ENCODE peak calls at places on chromosomes 13 and 19, in ten cellular contexts. One of them, this sample, is unnamed.

GRCh38 chr13:103788061-103788652 is 721.9 kb upstream of the SLC10A2 start:
- DNase-seq in tibial nerve: no peak
- DNase-seq in dorsolateral prefrontal cortex: no peak
- DNase-seq in caudate nucleus: no peak
- DNase-seq in lower lobe of right lung: no peak
- DNase-seq in left ventricle myocardium inferior: peak
- DNase-seq in cardiac muscle cell: peak
- DNase-seq in neural progenitor cell: no peak
- DNase-seq in GM23338: peak
- DNase-seq in mesendoderm: peak
- DNase-seq in this sample: no peak

GRCh38 chr13:83940742-83941141 is 58.5 kb upstream of the SLITRK1 start:
- DNase-seq in GM23338: no peak
- DNase-seq in left ventricle myocardium inferior: no peak
- DNase-seq in mesendoderm: no peak
- DNase-seq in lower lobe of right lung: no peak
- DNase-seq in dorsolateral prefrontal cortex: no peak
- DNase-seq in cardiac muscle cell: no peak
- DNase-seq in tibial nerve: no peak
- DNase-seq in neural progenitor cell: no peak
- DNase-seq in caudate nucleus: no peak
- DNase-seq in this sample: no peak

GRCh38 chr13:114118763-114119123 is 13.7 kb downstream of the RASA3 start:
- DNase-seq in GM23338: no peak
- DNase-seq in tibial nerve: no peak
- DNase-seq in neural progenitor cell: no peak
- DNase-seq in cardiac muscle cell: no peak
- DNase-seq in lower lobe of right lung: no peak
- DNase-seq in left ventricle myocardium inferior: no peak
- DNase-seq in dorsolateral prefrontal cortex: no peak
- DNase-seq in caudate nucleus: no peak
- DNase-seq in mesendoderm: no peak
- DNase-seq in this sample: no peak

GRCh38 chr13:105774739-105775460 is 760.6 kb downstream of the EFNB2 start:
- DNase-seq in neural progenitor cell: peak
- DNase-seq in GM23338: peak
- DNase-seq in left ventricle myocardium inferior: no peak
- DNase-seq in dorsolateral prefrontal cortex: no peak
- DNase-seq in cardiac muscle cell: no peak
- DNase-seq in caudate nucleus: no peak
- DNase-seq in tibial nerve: no peak
- DNase-seq in lower lobe of right lung: no peak
- DNase-seq in mesendoderm: peak
- DNase-seq in this sample: no peak

GRCh38 chr13:70613295-70613694 is 505.0 kb upstream of the KLHL1 start:
- DNase-seq in tibial nerve: no peak
- DNase-seq in caudate nucleus: no peak
- DNase-seq in lower lobe of right lung: no peak
- DNase-seq in mesendoderm: no peak
- DNase-seq in cardiac muscle cell: peak
- DNase-seq in GM23338: peak
- DNase-seq in dorsolateral prefrontal cortex: no peak
- DNase-seq in neural progenitor cell: no peak
- DNase-seq in left ventricle myocardium inferior: no peak
- DNase-seq in this sample: no peak

GRCh38 chr13:21069561-21070004 is 8.2 kb upstream of the LATS2 start:
- DNase-seq in dorsolateral prefrontal cortex: no peak
- DNase-seq in caudate nucleus: no peak
- DNase-seq in lower lobe of right lung: no peak
- DNase-seq in tibial nerve: peak
- DNase-seq in GM23338: no peak
- DNase-seq in cardiac muscle cell: no peak
- DNase-seq in left ventricle myocardium inferior: peak
- DNase-seq in mesendoderm: peak
- DNase-seq in neural progenitor cell: no peak
- DNase-seq in this sample: peak

GRCh38 chr13:32600891-32601290 is 14.6 kb downstream of the PDS5B start:
- DNase-seq in lower lobe of right lung: no peak
- DNase-seq in mesendoderm: no peak
- DNase-seq in cardiac muscle cell: no peak
- DNase-seq in GM23338: no peak
- DNase-seq in neural progenitor cell: no peak
- DNase-seq in tibial nerve: no peak
- DNase-seq in caudate nucleus: no peak
- DNase-seq in left ventricle myocardium inferior: no peak
- DNase-seq in dorsolateral prefrontal cortex: no peak
- DNase-seq in this sample: no peak

GRCh38 chr19:51467864-51468544 is 9.8 kb upstream of the SIGLEC8 start:
- DNase-seq in cardiac muscle cell: no peak
- DNase-seq in GM23338: no peak
- DNase-seq in tibial nerve: no peak
- DNase-seq in caudate nucleus: no peak
- DNase-seq in lower lobe of right lung: no peak
- DNase-seq in mesendoderm: no peak
- DNase-seq in dorsolateral prefrontal cortex: no peak
- DNase-seq in left ventricle myocardium inferior: no peak
- DNase-seq in neural progenitor cell: no peak
- DNase-seq in this sample: peak

GRCh38 chr13:75790198-75790970 is 154.3 kb downstream of the LMO7 start:
- DNase-seq in lower lobe of right lung: no peak
- DNase-seq in cardiac muscle cell: no peak
- DNase-seq in left ventricle myocardium inferior: no peak
- DNase-seq in neural progenitor cell: no peak
- DNase-seq in tibial nerve: no peak
- DNase-seq in dorsolateral prefrontal cortex: no peak
- DNase-seq in mesendoderm: no peak
- DNase-seq in caudate nucleus: no peak
- DNase-seq in GM23338: no peak
- DNase-seq in this sample: no peak

DNA sequence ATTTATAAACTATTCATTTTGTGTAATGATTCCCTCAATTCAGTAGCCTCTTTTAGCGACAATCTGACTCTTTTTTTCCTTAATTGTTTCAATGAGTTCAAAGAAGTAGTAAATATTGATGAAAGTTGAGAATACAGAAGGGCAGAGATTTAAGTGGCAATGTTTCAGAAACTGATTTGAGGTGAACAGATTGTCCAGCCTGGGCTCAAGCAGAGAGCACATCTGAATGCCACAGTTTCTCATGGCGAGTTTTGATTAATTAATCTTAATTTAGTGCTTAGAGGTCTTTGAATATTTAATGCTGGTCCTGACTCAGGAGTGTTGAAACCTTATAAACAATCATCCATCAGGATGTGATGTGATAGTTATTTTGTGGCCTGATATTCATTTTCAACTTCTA is 890.7 kb upstream of the SLITRK6 start:
- DNase-seq in dorsolateral prefrontal cortex: peak
- DNase-seq in cardiac muscle cell: no peak
- DNase-seq in neural progenitor cell: no peak
- DNase-seq in lower lobe of right lung: no peak
- DNase-seq in tibial nerve: no peak
- DNase-seq in caudate nucleus: no peak
- DNase-seq in GM23338: no peak
- DNase-seq in left ventricle myocardium inferior: no peak
- DNase-seq in mesendoderm: no peak
- DNase-seq in this sample: no peak
- H3K27ac ChIP-seq in dorsolateral prefrontal cortex: no peak
- H3K27ac ChIP-seq in cardiac muscle cell: no peak
- H3K27ac ChIP-seq in neural progenitor cell: no peak
- H3K27ac ChIP-seq in lower lobe of right lung: no peak
- H3K27ac ChIP-seq in tibial nerve: no peak
- H3K27ac ChIP-seq in caudate nucleus: no peak
- H3K27ac ChIP-seq in GM23338: no peak
- H3K27ac ChIP-seq in left ventricle myocardium inferior: no peak
- H3K27ac ChIP-seq in mesendoderm: no peak
- H3K27ac ChIP-seq in this sample: no peak

GRCh38 chr19:17266026-17266425 is 1.2 kb upstream of the BABAM1 start:
- DNase-seq in lower lobe of right lung: no peak
- DNase-seq in caudate nucleus: no peak
- DNase-seq in mesendoderm: no peak
- DNase-seq in neural progenitor cell: no peak
- DNase-seq in cardiac muscle cell: no peak
- DNase-seq in dorsolateral prefrontal cortex: no peak
- DNase-seq in tibial nerve: no peak
- DNase-seq in left ventricle myocardium inferior: no peak
- DNase-seq in GM23338: no peak
- DNase-seq in this sample: no peak
- H3K27ac ChIP-seq in lower lobe of right lung: peak
- H3K27ac ChIP-seq in caudate nucleus: no peak
- H3K27ac ChIP-seq in mesendoderm: no peak
- H3K27ac ChIP-seq in neural progenitor cell: no peak
- H3K27ac ChIP-seq in cardiac muscle cell: no peak
- H3K27ac ChIP-seq in dorsolateral prefrontal cortex: peak
- H3K27ac ChIP-seq in tibial nerve: no peak
- H3K27ac ChIP-seq in left ventricle myocardium inferior: peak
- H3K27ac ChIP-seq in GM23338: peak
- H3K27ac ChIP-seq in this sample: peak

GRCh38 chr19:34300380-34300779 is 46.0 kb downstream of the GARRE1 start:
- DNase-seq in dorsolateral prefrontal cortex: no peak
- DNase-seq in GM23338: no peak
- DNase-seq in mesendoderm: no peak
- DNase-seq in tibial nerve: no peak
- DNase-seq in left ventricle myocardium inferior: no peak
- DNase-seq in lower lobe of right lung: no peak
- DNase-seq in cardiac muscle cell: no peak
- DNase-seq in neural progenitor cell: no peak
- DNase-seq in caudate nucleus: no peak
- DNase-seq in this sample: no peak

GRCh38 chr19:34298891-34299510 is 44.6 kb downstream of the GARRE1 start:
- DNase-seq in dorsolateral prefrontal cortex: no peak
- DNase-seq in mesendoderm: no peak
- DNase-seq in GM23338: no peak
- DNase-seq in lower lobe of right lung: no peak
- DNase-seq in tibial nerve: no peak
- DNase-seq in caudate nucleus: no peak
- DNase-seq in cardiac muscle cell: no peak
- DNase-seq in left ventricle myocardium inferior: no peak
- DNase-seq in neural progenitor cell: no peak
- DNase-seq in this sample: no peak

GRCh38 chr19:34299576-34299975 is 45.2 kb downstream of the GARRE1 start:
- DNase-seq in tibial nerve: no peak
- DNase-seq in left ventricle myocardium inferior: no peak
- DNase-seq in caudate nucleus: no peak
- DNase-seq in neural progenitor cell: no peak
- DNase-seq in GM23338: no peak
- DNase-seq in mesendoderm: no peak
- DNase-seq in lower lobe of right lung: no peak
- DNase-seq in cardiac muscle cell: no peak
- DNase-seq in dorsolateral prefrontal cortex: no peak
- DNase-seq in this sample: no peak

GRCh38 chr19:34305221-34306058 is 51.1 kb downstream of the GARRE1 start:
- DNase-seq in dorsolateral prefrontal cortex: no peak
- DNase-seq in lower lobe of right lung: no peak
- DNase-seq in left ventricle myocardium inferior: no peak
- DNase-seq in mesendoderm: no peak
- DNase-seq in cardiac muscle cell: no peak
- DNase-seq in tibial nerve: no peak
- DNase-seq in GM23338: no peak
- DNase-seq in caudate nucleus: no peak
- DNase-seq in neural progenitor cell: no peak
- DNase-seq in this sample: no peak

GRCh38 chr19:34300962-34301361 is 46.6 kb downstream of the GARRE1 start:
- DNase-seq in cardiac muscle cell: no peak
- DNase-seq in tibial nerve: no peak
- DNase-seq in GM23338: no peak
- DNase-seq in lower lobe of right lung: no peak
- DNase-seq in caudate nucleus: no peak
- DNase-seq in dorsolateral prefrontal cortex: no peak
- DNase-seq in mesendoderm: no peak
- DNase-seq in neural progenitor cell: no peak
- DNase-seq in left ventricle myocardium inferior: no peak
- DNase-seq in this sample: no peak
- H3K27ac ChIP-seq in cardiac muscle cell: no peak
- H3K27ac ChIP-seq in tibial nerve: no peak
- H3K27ac ChIP-seq in GM23338: no peak
- H3K27ac ChIP-seq in lower lobe of right lung: no peak
- H3K27ac ChIP-seq in caudate nucleus: no peak
- H3K27ac ChIP-seq in dorsolateral prefrontal cortex: no peak
- H3K27ac ChIP-seq in mesendoderm: no peak
- H3K27ac ChIP-seq in neural progenitor cell: no peak
- H3K27ac ChIP-seq in left ventricle myocardium inferior: no peak
- H3K27ac ChIP-seq in this sample: no peak

GRCh38 chr19:16260160-16260793 is 62.6 kb downstream of the AP1M1 start:
- DNase-seq in lower lobe of right lung: no peak
- DNase-seq in mesendoderm: no peak
- DNase-seq in left ventricle myocardium inferior: no peak
- DNase-seq in caudate nucleus: no peak
- DNase-seq in tibial nerve: no peak
- DNase-seq in cardiac muscle cell: no peak
- DNase-seq in GM23338: no peak
- DNase-seq in neural progenitor cell: no peak
- DNase-seq in dorsolateral prefrontal cortex: no peak
- DNase-seq in this sample: no peak

GRCh38 chr19:16259385-16260159 is 61.9 kb downstream of the AP1M1 start:
- DNase-seq in tibial nerve: no peak
- DNase-seq in mesendoderm: no peak
- DNase-seq in neural progenitor cell: no peak
- DNase-seq in lower lobe of right lung: no peak
- DNase-seq in caudate nucleus: no peak
- DNase-seq in left ventricle myocardium inferior: no peak
- DNase-seq in cardiac muscle cell: no peak
- DNase-seq in dorsolateral prefrontal cortex: no peak
- DNase-seq in GM23338: no peak
- DNase-seq in this sample: no peak

GRCh38 chr19:16260794-16261161 is 63.1 kb downstream of the AP1M1 start:
- DNase-seq in dorsolateral prefrontal cortex: no peak
- DNase-seq in cardiac muscle cell: no peak
- DNase-seq in GM23338: no peak
- DNase-seq in tibial nerve: no peak
- DNase-seq in caudate nucleus: no peak
- DNase-seq in left ventricle myocardium inferior: no peak
- DNase-seq in mesendoderm: no peak
- DNase-seq in lower lobe of right lung: no peak
- DNase-seq in neural progenitor cell: no peak
- DNase-seq in this sample: no peak

GRCh38 chr19:16257509-16258002 is 59.8 kb downstream of the AP1M1 start:
- DNase-seq in dorsolateral prefrontal cortex: no peak
- DNase-seq in left ventricle myocardium inferior: no peak
- DNase-seq in caudate nucleus: no peak
- DNase-seq in neural progenitor cell: no peak
- DNase-seq in cardiac muscle cell: no peak
- DNase-seq in GM23338: no peak
- DNase-seq in tibial nerve: no peak
- DNase-seq in lower lobe of right lung: no peak
- DNase-seq in mesendoderm: no peak
- DNase-seq in this sample: no peak

DNA sequence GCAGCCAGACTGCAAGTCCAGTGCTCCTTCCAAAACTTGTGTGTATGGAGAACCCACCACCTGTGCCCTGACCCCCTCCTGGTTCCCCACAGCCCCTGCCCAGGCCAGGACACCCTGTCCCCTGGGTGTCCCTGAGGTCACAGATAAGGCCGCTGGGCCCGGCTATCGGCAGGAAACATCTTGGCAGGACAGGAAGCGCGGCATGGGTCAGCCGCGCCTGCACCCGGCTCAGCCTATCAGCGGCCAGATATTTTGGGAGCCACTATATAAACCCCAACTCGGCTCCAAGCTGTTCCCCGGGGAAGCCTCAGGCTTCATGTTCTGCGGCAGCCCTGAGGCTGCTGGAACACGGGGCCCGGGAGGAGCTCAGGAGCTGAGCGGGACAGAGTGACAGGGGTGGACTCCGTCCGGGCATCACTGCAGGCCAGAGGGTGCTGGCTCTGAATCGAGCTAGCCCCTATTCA is 60.8 kb downstream of the AP1M1 start:
- DNase-seq in mesendoderm: no peak
- DNase-seq in dorsolateral prefrontal cortex: no peak
- DNase-seq in left ventricle myocardium inferior: peak
- DNase-seq in neural progenitor cell: no peak
- DNase-seq in cardiac muscle cell: no peak
- DNase-seq in lower lobe of right lung: peak
- DNase-seq in tibial nerve: peak
- DNase-seq in GM23338: no peak
- DNase-seq in caudate nucleus: no peak
- DNase-seq in this sample: peak
- H3K27ac ChIP-seq in mesendoderm: no peak
- H3K27ac ChIP-seq in dorsolateral prefrontal cortex: peak
- H3K27ac ChIP-seq in left ventricle myocardium inferior: peak
- H3K27ac ChIP-seq in neural progenitor cell: no peak
- H3K27ac ChIP-seq in cardiac muscle cell: no peak
- H3K27ac ChIP-seq in lower lobe of right lung: peak
- H3K27ac ChIP-seq in tibial nerve: peak
- H3K27ac ChIP-seq in GM23338: no peak
- H3K27ac ChIP-seq in caudate nucleus: peak
- H3K27ac ChIP-seq in this sample: no peak

This sample was measured in HL-60.